ENCODE peak calls at places on chromosomes 4 and X, in six cellular contexts. X, Q, H, B, D and J are unnamed samples.

GRCh38 chr4:62644372-62644771 is 1444.2 kb downstream of the ADGRL3 start:
- DNase-seq in X (no peak), Q (no peak), H (no peak), B (no peak), D (peak; percentile 8), J (peak; percentile 14)

GRCh38 chr4:78720994-78721677 is 55.0 kb upstream of the BMP2K start:
- DNase-seq in X (no peak), Q (no peak), H (no peak), B (no peak), D (peak; percentile 59), J (peak; percentile 35)

GRCh38 chr4:2263701-2264321 is 1.9 kb upstream of the MXD4 start:
- DNase-seq in X (peak; percentile 7), Q (peak; percentile 30), H (no peak), B (no peak), D (peak; percentile 32), J (no peak)

GRCh38 chr4:137819964-137820383 is 287.7 kb upstream of the PCDH18 start:
- DNase-seq in X (no peak), Q (peak; percentile 14), H (peak; percentile 13), B (peak; percentile 1), D (peak; percentile 53), J (no peak)

GRCh38 chrX:10457092-10457491 is 163.3 kb downstream of the MID1 start:
- DNase-seq in X (no peak), Q (no peak), H (no peak), B (no peak), D (no peak), J (no peak)

GRCh38 chrX:43269201-43269600 is 386.9 kb upstream of the MAOA start:
- DNase-seq in X (no peak), Q (no peak), H (no peak), B (no peak), D (no peak), J (no peak)

GRCh38 chr4:146245246-146245645 is 30.9 kb downstream of the REELD1 start:
- DNase-seq in X (no peak), Q (no peak), H (no peak), B (no peak), D (no peak), J (no peak)

GRCh38 chrX:96182366-96182765 is 502.3 kb upstream of the DIAPH2 start:
- DNase-seq in X (no peak), Q (no peak), H (no peak), B (no peak), D (peak; percentile 63), J (no peak)

GRCh38 chr4:79235074-79235473 is 90.8 kb downstream of the NAA11 start:
- DNase-seq in X (no peak), Q (no peak), H (no peak), B (no peak), D (no peak), J (no peak)